ENCODE peak calls at places on chromosomes 3 and 15, in four cellular contexts. H is tibial nerve; B is HAP-1; L is CD8-positive, alpha-beta memory T cell. X is an unnamed sample. For H3K27me3, the result is how much of the 10 kb centered on the place peaks cover.

GRCh38 chr3:127961963-127962362 is 46.9 kb downstream of the KBTBD12 start:
- DNase-seq in H (no peak), B (no peak), L (no peak), X (no peak)

GRCh38 chr3:69288161-69288895 is 97.6 kb downstream of the FRMD4B start:
- DNase-seq in H (no peak), B (peak), L (no peak), X (no peak)

GRCh38 chr3:42503957-42504333 is 1.5 kb downstream of the VIPR1 start:
- DNase-seq in L (no peak), B (no peak), H (no peak), X (no peak)

GRCh38 chr15:68493629-68494028 is 61.7 kb upstream of the ITGA11 start:
- DNase-seq in B (no peak), L (no peak), H (no peak), X (no peak)

GRCh38 chr3:100213891-100214573 is 46.8 kb upstream of the TBC1D23 start:
- DNase-seq in H (no peak), B (no peak), L (no peak), X (no peak)

GRCh38 chr3:93973160-93974126 is at the start of gene PROS1:
- DNase-seq in L (peak), H (peak), B (peak), X (peak)

GRCh38 chr3:12287727-12288465 is 974 bp upstream of the PPARG start:
- DNase-seq in B (peak), H (no peak), L (no peak), X (peak)

GRCh38 chr15:45393851-45394250 is 15.5 kb upstream of the GATM start:
- DNase-seq in H (no peak), B (no peak), L (no peak), X (no peak)

GRCh38 chr3:172461530-172462138 is 13.4 kb upstream of the GHSR start:
- DNase-seq in L (peak), B (peak), H (no peak), X (peak)

GRCh38 chr3:179788996-179789395 is 136.2 kb downstream of the USP13 start:
- DNase-seq in B (no peak), L (no peak), H (no peak), X (no peak)

GRCh38 chr3:51997935-51998596 is 2.4 kb upstream of the RPL29 start:
- DNase-seq in H (no peak), L (no peak), B (no peak), X (no peak)

GRCh38 chr3:138686771-138687221 is 78.2 kb downstream of the FAIM start:
- DNase-seq in L (no peak), B (no peak), H (no peak), X (peak)

GRCh38 chr15:68353418-68354145 is 76.0 kb downstream of the FEM1B start:
- DNase-seq in H (no peak), B (no peak), L (no peak), X (no peak)

GRCh38 chr3:99842826-99843589 is 25.3 kb downstream of the CMSS1 start:
- DNase-seq in H (no peak), B (peak), L (no peak), X (peak)

GRCh38 chr15:69160976-69161877 is 792 bp downstream of the GLCE start:
- DNase-seq in L (peak), H (no peak), B (peak), X (peak)

GRCh38 chr15:60223161-60223560 is 174.6 kb downstream of the ANXA2 start:
- DNase-seq in L (no peak), B (no peak), H (no peak), X (no peak)

GRCh38 chr15:43067717-43068461 is 37.9 kb downstream of the UBR1 start:
- DNase-seq in L (no peak), H (no peak), B (no peak), X (peak)

GRCh38 chr15:64775551-64776401 is at the start of gene RBPMS2:
- DNase-seq in H (no peak), B (peak), L (no peak), X (peak)

GRCh38 chr3:157089455-157090221 is 70.3 kb downstream of the CCNL1 start:
- DNase-seq in H (no peak), B (no peak), L (no peak), X (no peak)

GRCh38 chr15:53811530-53811929 is 52.1 kb upstream of the WDR72 start:
- DNase-seq in B (no peak), L (no peak), H (no peak), X (peak)

GRCh38 chr15:63463793-63464192 is 40.6 kb upstream of the USP3 start:
- DNase-seq in L (no peak), B (no peak), H (no peak), X (no peak)

GRCh38 chr3:30664884-30665283 is 58.5 kb downstream of the TGFBR2 start:
- DNase-seq in B (no peak), L (peak), H (no peak), X (no peak)

GRCh38 chr3:171526869-171527268 is 66.7 kb upstream of the TNIK start:
- DNase-seq in L (no peak), H (no peak), B (no peak), X (no peak)

GRCh38 chr3:145649368-145649887 is 511.6 kb downstream of the PLOD2 start:
- DNase-seq in B (peak), L (no peak), H (no peak), X (no peak)

GRCh38 chr3:12370758-12371157 is 81.9 kb downstream of the PPARG start:
- DNase-seq in L (no peak), B (no peak), H (no peak), X (peak)

GRCh38 chr3:132332082-132332964 is 15.1 kb downstream of the ACP3 start:
- DNase-seq in L (no peak), H (no peak), B (no peak), X (no peak)

GRCh38 chr3:120348065-120348980 is 831 bp downstream of the LRRC58 start:
- DNase-seq in B (peak), H (no peak), L (peak), X (no peak)

GRCh38 chr3:49718419-49719213 is 868 bp downstream of the AMIGO3 start:
- DNase-seq in B (no peak), L (no peak), H (no peak), X (peak)

GRCh38 chr15:70830615-70831014 is 23.3 kb downstream of the LARP6 start:
- DNase-seq in B (no peak), L (no peak), H (no peak), X (no peak)
- H3K27me3 ChIP-seq in B (under half), L (under half), H (under half), X (under half)

DNA sequence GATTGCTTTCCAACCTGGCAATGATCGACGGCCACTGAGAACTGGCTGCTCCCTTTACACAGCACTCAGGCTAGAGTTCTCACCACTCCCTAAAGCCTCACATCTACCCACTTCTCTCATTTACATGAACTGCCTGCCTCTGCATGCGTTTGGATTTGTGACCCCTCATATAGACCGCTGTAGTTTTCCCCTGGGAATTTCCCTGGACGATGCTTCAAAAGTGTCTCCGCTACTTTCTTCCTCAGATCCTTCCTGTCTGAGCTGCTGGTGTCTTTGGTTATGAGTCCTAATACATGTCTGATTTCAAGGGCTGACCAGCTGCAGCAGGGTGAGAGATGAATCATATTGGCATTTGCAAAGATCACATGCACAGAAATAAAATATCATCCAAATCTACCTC is 116.7 kb upstream of the ETV5 start:
- DNase-seq in H (no peak), L (no peak), B (no peak), X (no peak)
- H3K27me3 ChIP-seq in H (under half), L (under half), B (under half), X (under half)

DNA sequence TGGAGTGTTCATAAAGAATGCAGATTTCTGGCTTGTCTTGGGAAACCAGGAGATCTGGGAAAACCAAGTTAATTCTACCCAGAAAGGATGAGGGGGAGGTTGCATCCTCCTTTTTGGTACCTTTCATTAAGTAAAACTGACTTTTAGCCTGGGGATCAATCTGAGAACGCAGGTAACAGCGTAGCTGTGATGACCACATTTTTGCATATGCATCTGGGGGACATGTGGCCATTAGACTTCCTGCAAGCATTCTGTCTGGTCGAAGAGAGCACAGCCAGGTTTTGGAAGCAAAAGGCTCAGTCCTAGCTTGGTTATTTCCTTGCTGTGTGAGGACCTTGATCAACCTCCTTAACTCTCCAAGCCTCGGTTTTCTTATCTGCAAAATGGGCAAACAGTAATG is 145.2 kb downstream of the SHQ1 start:
- DNase-seq in H (no peak), B (no peak), L (no peak), X (no peak)
- H3K27me3 ChIP-seq in H (under half), B (under half), L (under half), X (under half)

DNA sequence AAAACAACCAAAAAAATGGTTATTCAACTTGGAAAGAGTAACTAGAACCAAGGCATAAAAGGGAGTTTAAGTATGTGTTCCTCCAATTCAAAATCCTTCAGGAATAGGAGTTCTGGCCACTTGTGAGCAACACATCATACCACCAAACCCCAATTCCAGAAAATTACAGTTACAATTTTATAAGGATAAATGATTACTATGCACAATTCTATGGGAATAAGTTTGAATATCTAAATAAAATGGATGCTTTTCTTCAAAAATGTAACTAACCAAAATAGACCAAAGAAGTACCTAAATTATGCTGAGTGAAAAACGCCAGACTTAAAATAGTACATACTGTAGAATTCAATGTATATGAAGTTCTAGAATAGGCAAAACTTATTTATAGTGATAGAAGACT is 4.6 kb downstream of the HLTF start:
- DNase-seq in H (no peak), B (no peak), L (no peak), X (no peak)
- H3K27me3 ChIP-seq in H (under half), B (under half), L (under half), X (under half)

GRCh38 chr3:158105710-158106438 is at the start of gene SHOX2:
- DNase-seq in H (peak), B (peak), L (no peak), X (no peak)
- H3K27me3 ChIP-seq in H (half or more), B (under half), L (half or more), X (half or more)

GRCh38 chr15:37094542-37095196 is 5.7 kb downstream of the MEIS2 start:
- DNase-seq in L (no peak), B (peak), H (no peak), X (no peak)
- H3K27me3 ChIP-seq in L (under half), B (under half), H (half or more), X (under half)

DNA sequence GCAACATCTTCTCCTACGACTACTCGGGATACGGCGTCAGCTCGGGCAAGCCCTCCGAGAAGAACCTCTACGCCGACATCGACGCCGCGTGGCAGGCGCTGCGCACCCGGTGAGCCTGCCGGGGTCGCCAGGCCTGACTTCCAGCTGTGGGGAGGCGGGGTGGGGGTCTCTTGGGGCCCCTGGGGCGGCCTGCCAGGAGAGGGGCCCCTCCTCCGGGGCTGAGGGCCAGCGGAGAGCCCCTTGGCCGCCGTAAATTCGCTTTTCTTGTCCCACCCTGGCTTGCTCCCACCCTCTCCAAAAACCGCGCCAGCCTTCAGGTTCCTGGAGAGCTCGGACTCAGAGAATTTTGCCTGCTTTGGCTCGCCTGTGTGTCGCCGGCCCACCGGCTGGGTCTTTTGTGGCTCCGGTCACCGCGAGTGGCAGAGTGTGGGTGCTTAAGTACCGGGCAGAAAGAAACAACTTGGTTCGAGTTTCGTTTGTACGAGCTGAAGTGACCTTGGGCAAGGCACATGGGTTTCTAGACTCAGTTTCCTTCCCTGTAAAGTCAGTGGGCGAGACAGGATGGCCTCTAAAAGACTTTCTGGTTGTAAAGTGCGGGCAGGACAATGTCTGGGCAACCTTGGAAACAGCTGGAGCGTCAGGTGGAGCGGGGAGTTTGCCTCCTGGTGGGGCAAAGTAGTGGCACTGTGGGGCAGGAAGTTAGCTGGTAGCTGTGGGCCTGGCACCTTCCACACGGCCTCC is 971 bp downstream of the ABHD17C start:
- DNase-seq in H (no peak), L (peak), B (peak), X (peak)
- H3K27me3 ChIP-seq in H (under half), L (under half), B (under half), X (under half)

DNA sequence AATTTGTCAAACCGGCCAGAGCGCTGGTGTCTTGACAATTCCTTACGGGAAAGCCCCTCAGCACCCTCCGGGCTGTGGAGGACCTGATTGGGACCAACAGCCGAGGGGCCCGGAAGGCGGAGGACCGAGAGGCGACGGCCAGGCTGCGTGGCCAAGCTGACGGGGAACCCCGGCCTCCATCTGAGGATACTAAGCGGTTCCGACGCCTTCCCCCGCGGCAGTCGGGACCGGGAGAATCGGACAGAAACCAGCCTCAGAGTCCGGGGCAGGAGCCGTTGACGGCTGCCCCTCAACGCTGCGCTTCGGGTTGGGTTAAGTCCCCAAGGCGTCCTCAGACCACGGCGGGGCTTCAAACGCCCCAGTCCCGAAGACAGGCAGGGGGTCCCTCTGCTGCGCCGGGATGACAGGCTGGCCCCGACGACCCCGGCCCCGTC is 483 bp downstream of the ALDH1A2 start:
- DNase-seq in H (no peak), B (no peak), L (no peak), X (no peak)
- H3K27me3 ChIP-seq in H (half or more), B (under half), L (under half), X (half or more)

DNA sequence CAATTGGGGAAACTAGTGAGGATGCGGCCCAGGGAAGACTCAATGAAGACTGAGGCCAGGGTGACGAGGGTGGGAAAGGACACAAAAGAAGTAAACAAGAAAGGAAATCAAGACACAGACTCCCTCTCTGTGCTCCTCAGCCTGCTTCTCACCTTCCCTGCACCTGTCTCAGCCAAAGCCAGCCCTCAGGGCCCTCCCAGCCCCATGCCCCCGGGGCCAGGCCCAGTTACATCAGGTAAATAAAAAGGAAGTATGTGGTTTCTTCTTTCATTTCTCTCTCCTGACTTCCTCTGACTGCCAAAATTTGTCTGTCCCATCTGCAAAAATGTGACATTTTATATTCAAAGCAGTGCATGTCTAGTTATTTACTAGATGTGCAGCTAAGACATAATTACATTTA is 328.0 kb downstream of the UACA start:
- DNase-seq in L (no peak), H (no peak), B (no peak), X (no peak)
- H3K27me3 ChIP-seq in L (under half), H (under half), B (under half), X (under half)

GRCh38 chr3:181727122-181728036 is 15.7 kb downstream of the SOX2 start:
- DNase-seq in B (no peak), L (no peak), H (no peak), X (no peak)

GRCh38 chr3:181730364-181730763 is 18.6 kb downstream of the SOX2 start:
- DNase-seq in H (no peak), B (no peak), L (no peak), X (no peak)

GRCh38 chr3:181730934-181731333 is 19.2 kb downstream of the SOX2 start:
- DNase-seq in B (no peak), L (no peak), H (no peak), X (no peak)

GRCh38 chr3:181728470-181728869 is 16.7 kb downstream of the SOX2 start:
- DNase-seq in H (no peak), L (no peak), B (no peak), X (no peak)

GRCh38 chr3:181729071-181729915 is 17.6 kb downstream of the SOX2 start:
- DNase-seq in H (no peak), L (no peak), B (no peak), X (no peak)
- H3K27me3 ChIP-seq in H (half or more), L (under half), B (under half), X (half or more)